ENCODE peak calls at places on chromosomes 12 and 14, in eight cellular contexts. D is GDM1, T is fibroblast of the aortic adventitia, R is GM19239, F is KBM-7, X is NCI-H510A, Q is AML-193, L is AG09309. S is an unnamed sample.

GRCh38 chr12:28144059-28144458 is 46.2 kb upstream of the CCDC91 start:
- DNase-seq in D (no peak), F (no peak), L (no peak), Q (no peak), R (no peak), T (no peak), X (no peak), S (no peak)

GRCh38 chr12:40446385-40446784 is 221.6 kb downstream of the LRRK2 start:
- DNase-seq in F (peak; percentile 14), L (no peak), D (no peak), X (no peak), T (peak; percentile 31), R (peak; percentile 1), Q (no peak), S (no peak)

GRCh38 chr14:104536942-104537612 is 42.5 kb upstream of the C14orf180 start:
- DNase-seq in R (no peak), X (no peak), F (no peak), T (peak; percentile 5), Q (no peak), L (no peak), D (no peak), S (no peak)

GRCh38 chr12:16310934-16311333 is 33.4 kb upstream of the SLC15A5 start:
- DNase-seq in X (no peak), Q (no peak), F (no peak), L (no peak), R (no peak), D (no peak), T (no peak), S (no peak)

GRCh38 chr12:69985656-69986055 is 160.6 kb downstream of the MYRFL start:
- DNase-seq in R (no peak), D (no peak), X (no peak), T (no peak), F (peak; percentile 16), L (no peak), Q (peak; percentile 8), S (no peak)

GRCh38 chr14:34750233-34750632 is 35.8 kb upstream of the CFL2 start:
- DNase-seq in F (no peak), Q (no peak), D (no peak), L (no peak), R (no peak), X (no peak), T (peak; percentile 43), S (no peak)

GRCh38 chr12:12441891-12442461 is 85.1 kb downstream of the BORCS5 start:
- DNase-seq in T (peak; percentile 59), Q (no peak), X (no peak), F (peak; percentile 10), R (no peak), L (no peak), D (no peak), S (peak; percentile 52)

GRCh38 chr12:52222692-52223091 is 10.4 kb upstream of the KRT7 start:
- DNase-seq in F (no peak), L (no peak), R (no peak), Q (no peak), T (no peak), X (no peak), D (no peak), S (no peak)

GRCh38 chr14:65478596-65478995 is 66.1 kb downstream of the FUT8 start:
- DNase-seq in T (peak; percentile 59), F (no peak), R (no peak), L (peak; percentile 43), Q (no peak), X (no peak), D (no peak), S (no peak)

GRCh38 chr12:107372229-107372658 is 278.9 kb upstream of the CRY1 start:
- DNase-seq in R (no peak), T (peak; percentile 71), D (no peak), F (peak; percentile 3), X (no peak), Q (peak; percentile 80), L (no peak), S (peak; percentile 8)